ENCODE peak calls at places on chromosomes 4 and X, in nine cellular contexts. G, A, W, Z, E, S, K, H and P are unnamed samples.

GRCh38 chr4:137576437-137576836 is 44.1 kb upstream of the PCDH18 start:
- DNase-seq in G (no peak), A (no peak), W (no peak), Z (no peak), E (no peak), S (no peak), K (no peak), H (no peak), P (no peak)

GRCh38 chr4:107685740-107686139 is 34.3 kb downstream of the PAPSS1 start:
- DNase-seq in G (no peak), A (no peak), W (no peak), Z (no peak), E (no peak), S (no peak), K (no peak), H (no peak), P (no peak)

GRCh38 chrX:46380148-46380752 is 165.0 kb downstream of the ZNF674 start:
- DNase-seq in G (no peak), A (no peak), W (no peak), Z (no peak), E (no peak), S (no peak), K (no peak), H (no peak), P (no peak)

GRCh38 chrX:10172867-10173266 is 16.1 kb downstream of the CLCN4 start:
- DNase-seq in G (no peak), A (no peak), W (no peak), Z (no peak), E (no peak), S (no peak), K (no peak), H (no peak), P (no peak)

GRCh38 chrX:48957477-48957826 is at the start of gene OTUD5:
- DNase-seq in G (peak; percentile 94), A (peak; percentile 39), W (peak; percentile 72), Z (no peak), E (no peak), S (no peak), K (peak; percentile 51), H (no peak), P (peak; percentile 68)

GRCh38 chr4:76736434-76736833 is 161.5 kb downstream of the SOWAHB start:
- DNase-seq in G (no peak), A (no peak), W (no peak), Z (no peak), E (no peak), S (peak; percentile 57), K (no peak), H (peak; percentile 52), P (no peak)

GRCh38 chr4:88747351-88747750 is 49.7 kb upstream of the NAP1L5 start:
- DNase-seq in G (no peak), A (no peak), W (no peak), Z (no peak), E (no peak), S (no peak), K (no peak), H (no peak), P (no peak)

GRCh38 chr4:113742643-113743042 is 18.9 kb downstream of the CAMK2D start:
- DNase-seq in G (no peak), A (no peak), W (no peak), Z (no peak), E (no peak), S (no peak), K (no peak), H (no peak), P (no peak)

GRCh38 chrX:151958101-151958500 is 16.4 kb downstream of the GABRE start:
- DNase-seq in G (no peak), A (no peak), W (no peak), Z (peak; percentile 8), E (no peak), S (no peak), K (no peak), H (no peak), P (no peak)

GRCh38 chr4:108060686-108061321 is 71.1 kb downstream of the HADH start:
- DNase-seq in G (no peak), A (no peak), W (no peak), Z (no peak), E (no peak), S (no peak), K (no peak), H (no peak), P (no peak)

GRCh38 chr4:106763044-106763443 is 273.1 kb downstream of the DKK2 start:
- DNase-seq in G (no peak), A (no peak), W (no peak), Z (no peak), E (peak; percentile 22), S (peak; percentile 2), K (no peak), H (no peak), P (no peak)

GRCh38 chrX:132704769-132705168 is 215.9 kb upstream of the MBNL3 start:
- DNase-seq in G (no peak), A (no peak), W (no peak), Z (no peak), E (no peak), S (no peak), K (no peak), H (no peak), P (no peak)

GRCh38 chrX:105821471-105822081 is 763 bp upstream of the NRK start:
- DNase-seq in G (peak; percentile 12), A (no peak), W (peak; percentile 24), Z (no peak), E (peak; percentile 75), S (peak; percentile 52), K (no peak), H (peak; percentile 4), P (no peak)

GRCh38 chr4:6180841-6181631 is 19.3 kb downstream of the JAKMIP1 start:
- DNase-seq in G (no peak), A (no peak), W (no peak), Z (no peak), E (no peak), S (no peak), K (no peak), H (no peak), P (no peak)

GRCh38 chr4:30416547-30416946 is 303.6 kb upstream of the PCDH7 start:
- DNase-seq in G (no peak), A (no peak), W (no peak), Z (no peak), E (no peak), S (no peak), K (no peak), H (no peak), P (no peak)
- H3K9me3 ChIP-seq in G (peaks cover 18% of the 10 kb centered on the region), A (peaks cover 86% of the 10 kb centered on the region), W (no peaks in the 10 kb centered on the region), Z (peaks cover 32% of the 10 kb centered on the region), E (peaks cover 5% of the 10 kb centered on the region), S (peaks cover 8% of the 10 kb centered on the region), K (peaks cover 71% of the 10 kb centered on the region), H (peaks cover 5% of the 10 kb centered on the region), P (no peaks in the 10 kb centered on the region)

DNA sequence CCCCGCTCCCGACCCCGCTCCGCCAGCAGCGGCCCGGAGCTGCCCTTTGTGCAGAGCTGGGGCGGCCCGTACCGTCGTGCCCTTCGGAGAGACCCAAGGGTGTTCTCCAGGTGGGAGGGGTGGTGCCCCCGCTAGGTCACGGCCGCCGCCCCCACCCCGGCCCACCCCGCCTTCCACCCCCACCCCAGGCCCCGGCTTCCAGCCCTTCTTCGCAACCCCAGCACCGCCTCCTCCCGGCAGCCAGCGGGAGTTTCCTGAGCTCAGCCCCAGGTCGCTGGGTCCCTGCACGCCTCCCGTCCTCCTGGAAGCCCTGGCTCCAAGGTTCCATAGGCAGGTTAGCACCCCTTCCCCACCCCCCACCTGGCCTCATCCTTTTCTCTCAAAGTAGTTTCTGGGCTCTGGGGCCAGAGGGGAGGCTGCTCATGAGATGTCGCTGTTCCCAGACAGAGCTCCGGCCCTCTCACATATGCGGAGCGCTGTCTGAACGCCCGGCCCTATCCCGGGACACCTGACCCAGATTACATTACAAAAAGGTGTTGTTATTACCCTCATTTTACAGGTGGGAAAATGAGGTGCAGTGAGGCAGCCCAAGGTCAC is 25.2 kb upstream of the FGFR3 start:
- DNase-seq in G (peak; percentile 95), A (peak; percentile 76), W (no peak), Z (no peak), E (peak; percentile 86), S (no peak), K (no peak), H (no peak), P (peak; percentile 71)
- TF ChIP-seq CTCF in G (peak; percentile 37), A (peak; percentile 71), W (no peak), Z (no peak), E (peak; percentile 65), S (no peak), K (peak; percentile 42), H (peak; percentile 46), P (peak; percentile 36)

GRCh38 chr4:24933684-24934275 is 20.9 kb upstream of the CCDC149 start:
- DNase-seq in G (no peak), A (no peak), W (no peak), Z (no peak), E (no peak), S (no peak), K (no peak), H (no peak), P (no peak)

GRCh38 chr4:24932831-24933230 is 20.0 kb upstream of the CCDC149 start:
- DNase-seq in G (no peak), A (no peak), W (no peak), Z (no peak), E (no peak), S (peak; percentile 76), K (no peak), H (no peak), P (no peak)

GRCh38 chr4:24937176-24937575 is 24.3 kb upstream of the CCDC149 start:
- DNase-seq in G (no peak), A (no peak), W (no peak), Z (no peak), E (no peak), S (peak; percentile 80), K (no peak), H (no peak), P (no peak)
- H3K9me3 ChIP-seq in G (no peaks in the 10 kb centered on the region), A (peaks cover 15% of the 10 kb centered on the region), W (peaks cover 7% of the 10 kb centered on the region), Z (peaks cover 10% of the 10 kb centered on the region), E (peaks cover 14% of the 10 kb centered on the region), S (no peaks in the 10 kb centered on the region), K (peaks cover 32% of the 10 kb centered on the region), H (peaks cover 3% of the 10 kb centered on the region), P (no peaks in the 10 kb centered on the region)

DNA sequence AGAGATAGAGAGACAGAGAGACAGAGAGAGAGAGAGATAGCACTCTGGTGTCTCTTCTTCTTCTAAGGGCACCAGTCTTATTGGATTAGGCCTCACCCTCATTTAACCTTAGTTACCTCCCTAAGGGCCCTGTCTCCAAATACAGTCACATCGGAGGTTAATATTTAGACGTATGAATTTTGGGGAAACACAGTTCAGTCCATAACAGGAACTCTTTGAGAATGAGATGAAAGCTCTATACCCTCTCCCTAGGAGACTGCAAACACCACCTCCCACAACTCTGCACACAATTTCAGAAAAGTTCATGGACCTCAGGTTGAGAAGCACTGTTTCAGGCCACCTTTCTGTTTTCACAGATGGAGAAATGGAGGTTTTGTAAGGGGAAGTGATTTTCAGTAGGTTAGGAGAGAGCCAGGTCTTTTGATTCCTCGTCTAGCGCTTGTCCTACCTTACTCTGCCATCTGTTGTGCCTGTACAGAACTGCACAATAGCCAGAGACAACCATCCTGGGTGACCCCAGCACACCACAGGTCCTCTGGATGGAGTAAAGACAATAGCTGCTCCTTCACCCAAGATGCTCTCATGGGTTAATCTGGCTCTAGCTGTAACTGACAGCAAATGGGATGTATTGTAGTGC is 16.9 kb upstream of the LOC101059915 start:
- DNase-seq in G (no peak), A (peak; percentile 14), W (no peak), Z (no peak), E (no peak), S (no peak), K (no peak), H (no peak), P (no peak)
- TF ChIP-seq CTCF in G (peak; percentile 18), A (peak; percentile 73), W (no peak), Z (no peak), E (no peak), S (no peak), K (peak; percentile 47), H (no peak), P (peak; percentile 15)